ENCODE peak calls at places on chromosomes 7 and 10, in seven cellular contexts. V, Q, O, T, P, W and N are unnamed samples.

GRCh38 chr7:133434246-133434865 is 181.5 kb downstream of the EXOC4 start:
- DNase-seq in O (no peak), Q (no peak), P (peak), V (peak), T (peak), W (no peak), N (no peak)

GRCh38 chr10:49328401-49329185 is 29.6 kb downstream of the C10orf71 start:
- DNase-seq in O (no peak), P (no peak), W (no peak), Q (no peak), T (no peak), V (no peak), N (no peak)

GRCh38 chr10:62323751-62324150 is 50.4 kb upstream of the ZNF365 start:
- DNase-seq in T (peak), V (no peak), W (no peak), P (no peak), Q (no peak), O (no peak), N (no peak)

GRCh38 chr7:122528879-122529481 is 169.9 kb downstream of the RNF133 start:
- DNase-seq in Q (no peak), W (no peak), T (peak), V (peak), O (no peak), P (peak), N (no peak)

GRCh38 chr10:36148207-36148606 is 506.1 kb upstream of the FZD8 start:
- DNase-seq in T (no peak), P (no peak), O (no peak), W (no peak), V (no peak), Q (no peak), N (no peak)

GRCh38 chr7:101918426-101918825 is 101.0 kb downstream of the CUX1 start:
- DNase-seq in W (no peak), Q (peak), T (no peak), V (no peak), O (no peak), P (no peak), N (peak)

GRCh38 chr7:37176079-37176478 is 272.6 kb downstream of the ELMO1 start:
- DNase-seq in Q (no peak), O (no peak), P (no peak), W (no peak), V (no peak), T (no peak), N (no peak)

GRCh38 chr10:110505130-110505815 is 7.6 kb downstream of the DUSP5 start:
- DNase-seq in O (no peak), W (no peak), Q (no peak), T (no peak), V (no peak), P (no peak), N (no peak)

GRCh38 chr10:70139997-70140250 is 6.6 kb downstream of the TYSND1 start:
- DNase-seq in W (no peak), T (no peak), P (no peak), O (no peak), Q (no peak), V (no peak), N (no peak)

GRCh38 chr7:81857385-81857784 is 87.5 kb upstream of the HGF start:
- DNase-seq in O (no peak), W (no peak), T (peak), Q (no peak), V (no peak), P (no peak), N (no peak)

GRCh38 chr10:1633783-1634182 is 103.5 kb downstream of the ADARB2 start:
- DNase-seq in O (no peak), V (no peak), Q (no peak), W (no peak), T (no peak), P (no peak), N (peak)

GRCh38 chr7:91892821-91893340 is 12.4 kb upstream of the MTERF1 start:
- DNase-seq in T (peak), O (no peak), Q (no peak), P (peak), V (peak), W (no peak), N (no peak)

GRCh38 chr7:36048902-36049240 is 104.2 kb upstream of the EEPD1 start:
- DNase-seq in W (no peak), O (no peak), V (no peak), Q (no peak), T (peak), P (no peak), N (no peak)

GRCh38 chr7:158520825-158521224 is 66.8 kb downstream of the PTPRN2 start:
- DNase-seq in P (no peak), V (no peak), W (no peak), O (no peak), Q (peak), T (no peak), N (no peak)

GRCh38 chr10:132255489-132256344 is 52.0 kb downstream of the STK32C start:
- DNase-seq in W (peak), T (no peak), O (no peak), V (no peak), Q (no peak), P (no peak), N (no peak)

GRCh38 chr7:37531225-37531624 is 82.6 kb upstream of the ELMO1 start:
- DNase-seq in T (no peak), V (no peak), W (no peak), O (no peak), P (no peak), Q (no peak), N (no peak)

GRCh38 chr7:146791344-146792300 is 675.0 kb downstream of the CNTNAP2 start:
- DNase-seq in P (peak), T (peak), V (peak), W (no peak), O (no peak), Q (no peak), N (no peak)

GRCh38 chr7:156964971-156965370 is 15.5 kb downstream of the NOM1 start:
- DNase-seq in Q (no peak), O (no peak), T (no peak), P (no peak), V (no peak), W (no peak), N (no peak)

GRCh38 chr10:30062090-30062489 is 2.7 kb upstream of the JCAD start:
- DNase-seq in T (peak), Q (no peak), W (no peak), P (peak), O (no peak), V (no peak), N (no peak)

GRCh38 chr7:76291346-76292205 is 10.9 kb upstream of the HSPB1 start:
- DNase-seq in O (peak), T (peak), W (peak), V (peak), Q (peak), P (peak), N (peak)

GRCh38 chr7:88759216-88759955 is at the start of gene ZNF804B:
- DNase-seq in P (no peak), V (peak), Q (peak), O (no peak), W (peak), T (no peak), N (peak)

GRCh38 chr7:155824195-155824915 is 12.1 kb upstream of the SHH start:
- DNase-seq in V (no peak), W (no peak), O (no peak), T (peak), P (peak), Q (no peak), N (no peak)

GRCh38 chr7:96088579-96088978 is 233.3 kb downstream of the SLC25A13 start:
- DNase-seq in V (no peak), P (peak), T (peak), W (no peak), O (no peak), Q (no peak), N (no peak)

GRCh38 chr10:79249156-79250121 is 97.8 kb upstream of the PPIF start:
- DNase-seq in V (no peak), O (no peak), W (peak), Q (no peak), P (no peak), T (no peak), N (no peak)

GRCh38 chr10:122341141-122341810 is 33.2 kb upstream of the PLEKHA1 start:
- DNase-seq in T (peak), P (peak), V (no peak), W (no peak), Q (no peak), O (no peak), N (no peak)

GRCh38 chr10:6841746-6842145 is 261.7 kb upstream of the PRKCQ start:
- DNase-seq in Q (no peak), V (no peak), W (no peak), P (no peak), T (no peak), O (no peak), N (no peak)

GRCh38 chr10:6842722-6843121 is 262.6 kb upstream of the PRKCQ start:
- DNase-seq in Q (no peak), T (no peak), O (no peak), W (no peak), P (no peak), V (no peak), N (no peak)

GRCh38 chr10:6840766-6841165 is 260.7 kb upstream of the PRKCQ start:
- DNase-seq in W (peak), P (peak), V (no peak), Q (no peak), O (no peak), T (peak), N (no peak)

GRCh38 chr10:6844251-6844650 is 264.2 kb upstream of the PRKCQ start:
- DNase-seq in W (no peak), V (no peak), Q (no peak), O (no peak), T (no peak), P (no peak), N (no peak)

GRCh38 chr10:6843477-6843876 is 263.4 kb upstream of the PRKCQ start:
- DNase-seq in P (no peak), Q (no peak), V (no peak), O (no peak), W (peak), T (peak), N (no peak)
- TF ChIP-seq CTCF in P (no peak), Q (no peak), V (no peak), O (no peak), W (no peak), T (no peak), N (peak)

GRCh38 chr10:116809528-116810500 is 39.5 kb upstream of the ENO4 start:
- DNase-seq in O (no peak), T (peak), W (no peak), Q (no peak), P (no peak), V (peak), N (no peak)
- TF ChIP-seq CTCF in O (no peak), T (peak), W (no peak), Q (no peak), P (peak), V (peak), N (peak)

DNA sequence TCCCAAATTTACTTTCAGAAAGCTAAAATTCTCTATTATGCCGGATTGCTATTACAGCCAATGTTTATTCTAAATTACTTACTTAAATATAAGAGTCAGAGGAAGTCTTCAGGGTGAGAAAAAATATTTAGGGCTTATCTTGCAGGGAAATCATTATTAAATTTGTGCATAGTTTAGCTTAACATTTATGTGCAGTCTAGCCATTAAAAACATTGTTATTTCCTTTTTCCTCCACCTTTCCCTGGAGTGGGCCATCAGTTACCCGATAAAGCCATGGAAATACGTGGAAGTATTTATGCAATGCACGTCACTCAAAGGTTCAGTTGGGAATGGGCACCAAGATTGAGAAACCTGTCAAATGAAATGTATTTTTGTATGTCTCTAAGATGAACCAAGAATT is 9.5 kb upstream of the TAS2R60 start:
- DNase-seq in Q (no peak), V (no peak), W (no peak), O (no peak), P (no peak), T (no peak), N (no peak)
- TF ChIP-seq CTCF in Q (no peak), V (no peak), W (no peak), O (no peak), P (no peak), T (no peak), N (no peak)

GRCh38 chr7:20114463-20114862 is 102.7 kb downstream of the MACC1 start:
- DNase-seq in O (no peak), T (peak), P (peak), Q (no peak), V (peak), W (peak), N (no peak)
- TF ChIP-seq CTCF in O (no peak), T (no peak), P (no peak), Q (no peak), V (no peak), W (no peak), N (no peak)

GRCh38 chr7:47474937-47475879 is 106.7 kb downstream of the TNS3 start:
- DNase-seq in O (no peak), V (no peak), W (peak), P (peak), T (peak), Q (peak), N (no peak)

GRCh38 chr7:47474211-47474936 is 107.5 kb downstream of the TNS3 start:
- DNase-seq in Q (no peak), T (no peak), V (no peak), P (no peak), O (no peak), W (no peak), N (no peak)

GRCh38 chr7:47471831-47472230 is 110.1 kb downstream of the TNS3 start:
- DNase-seq in O (no peak), T (no peak), Q (no peak), V (no peak), P (no peak), W (no peak), N (no peak)

GRCh38 chr7:47472444-47473157 is 109.3 kb downstream of the TNS3 start:
- DNase-seq in O (no peak), P (no peak), W (no peak), Q (no peak), V (no peak), T (no peak), N (no peak)

GRCh38 chr7:47473499-47474210 is 108.3 kb downstream of the TNS3 start:
- DNase-seq in T (no peak), Q (no peak), V (no peak), W (no peak), O (no peak), P (no peak), N (no peak)
- TF ChIP-seq CTCF in T (no peak), Q (no peak), V (no peak), W (no peak), O (no peak), P (no peak), N (no peak)

DNA sequence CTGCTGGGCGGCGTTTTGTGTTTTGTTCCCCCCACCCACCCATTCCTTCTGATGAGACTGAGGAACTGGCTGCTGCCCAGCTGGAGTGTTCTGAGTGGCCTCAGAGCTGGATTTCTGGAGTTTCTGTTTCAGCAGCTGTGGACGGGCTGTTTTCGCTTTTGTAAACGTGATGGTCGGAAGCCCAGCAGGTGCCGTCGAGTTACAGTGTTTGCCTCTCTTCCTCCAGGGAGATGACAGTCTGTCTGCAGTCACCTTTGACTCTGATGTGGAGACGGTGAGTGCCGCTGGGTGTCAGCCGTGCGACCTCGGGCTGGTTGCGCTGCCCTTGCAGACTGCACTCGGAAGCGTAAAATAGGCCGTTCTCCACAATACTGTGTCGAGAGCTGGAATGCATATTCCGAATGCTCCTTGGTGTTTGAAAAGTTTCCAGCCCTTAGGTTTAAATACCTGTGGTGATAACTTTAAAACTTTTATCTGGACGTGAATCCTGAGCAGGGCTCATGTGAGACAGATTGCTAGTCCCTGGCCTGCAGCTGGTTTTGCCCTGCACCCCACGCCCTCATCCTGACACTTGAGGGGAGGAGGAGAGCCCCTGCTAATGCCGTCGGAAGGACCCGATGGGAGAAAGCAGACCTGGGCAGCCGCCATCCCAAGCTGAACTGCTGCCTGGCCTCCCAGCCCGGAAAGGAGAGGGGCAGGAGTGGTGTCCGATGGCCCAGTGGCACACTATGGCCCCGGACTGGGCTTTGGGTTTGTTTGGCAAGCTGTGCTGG is 8.3 kb downstream of the IQCE start:
- DNase-seq in T (no peak), O (no peak), Q (peak), P (no peak), W (no peak), V (no peak), N (no peak)
- TF ChIP-seq CTCF in T (no peak), O (no peak), Q (no peak), P (peak), W (no peak), V (no peak), N (no peak)

DNA sequence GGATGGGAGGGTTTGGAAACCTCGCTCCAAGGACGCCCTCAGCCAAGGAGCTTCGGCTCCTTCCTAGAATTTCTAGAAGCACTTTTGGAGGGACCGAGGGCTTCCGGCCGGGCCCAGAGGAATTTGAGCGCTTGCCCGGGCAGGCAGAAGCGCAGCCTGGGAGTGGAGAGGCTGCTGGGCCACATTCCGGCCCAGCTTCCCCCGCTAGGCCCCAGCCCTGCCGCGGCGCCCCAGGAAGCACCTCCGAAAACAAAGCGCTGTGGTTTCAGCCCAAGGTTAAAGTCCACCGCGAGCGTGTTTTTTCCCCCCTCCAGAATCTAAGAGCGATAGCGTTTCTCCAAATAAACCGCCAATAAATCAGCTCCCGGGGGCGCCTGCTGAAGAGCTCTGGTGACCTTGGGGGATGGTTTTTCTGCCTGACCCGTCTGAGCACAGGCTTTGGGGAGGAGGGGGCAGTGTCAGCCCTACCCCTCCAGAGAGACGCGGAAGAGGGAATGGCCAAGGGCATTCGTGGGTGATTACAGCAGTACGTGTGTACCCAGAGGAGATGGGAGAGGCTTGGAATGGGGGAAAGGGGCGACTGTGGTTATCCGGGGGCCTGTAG is 5.7 kb upstream of the TNRC18 start:
- DNase-seq in V (peak), O (no peak), P (peak), W (peak), Q (peak), T (peak), N (no peak)
- TF ChIP-seq CTCF in V (no peak), O (no peak), P (no peak), W (no peak), Q (no peak), T (no peak), N (no peak)

DNA sequence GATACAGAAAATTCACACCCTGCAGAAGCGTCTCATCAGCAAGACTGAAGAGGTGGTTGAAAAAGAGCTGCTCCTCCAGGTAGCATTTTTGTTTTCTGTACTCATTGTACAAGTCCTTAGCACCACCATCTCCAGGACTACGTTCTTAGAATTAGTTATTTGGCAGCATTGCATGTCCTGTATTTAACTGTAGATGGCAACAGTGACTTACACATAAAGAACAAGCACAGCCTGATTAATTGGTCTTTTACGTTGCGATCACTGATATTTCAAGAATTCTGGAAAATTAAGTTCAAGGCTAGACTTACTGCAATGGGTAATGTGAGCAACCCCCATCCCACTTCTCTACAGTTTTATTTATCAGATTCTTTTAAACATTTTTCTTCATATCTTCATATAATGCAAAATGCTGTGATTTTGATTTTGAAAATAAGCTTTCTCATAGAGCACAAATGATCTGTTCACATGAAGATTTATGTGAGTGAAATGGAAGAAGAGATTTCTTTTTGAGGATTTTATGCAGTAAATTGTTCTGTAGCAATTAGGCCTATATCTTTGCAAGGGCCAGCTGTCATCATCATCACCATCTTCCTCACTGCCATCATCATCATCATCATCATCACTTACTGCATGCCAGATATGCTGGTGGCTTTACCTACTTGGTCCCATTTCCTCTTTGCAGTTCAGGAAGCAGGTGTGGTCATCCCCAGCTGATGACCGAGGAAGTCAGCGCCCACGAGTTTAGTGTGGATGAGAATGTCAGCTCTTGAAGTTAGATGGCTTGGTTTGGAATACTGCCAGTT is 53.3 kb downstream of the CFAP58 start:
- DNase-seq in P (peak), O (no peak), T (peak), W (no peak), V (peak), Q (no peak), N (no peak)
- TF ChIP-seq CTCF in P (peak), O (no peak), T (peak), W (peak), V (peak), Q (peak), N (peak)

GRCh38 chr7:47232751-47233412 is 349.0 kb downstream of the TNS3 start:
- DNase-seq in V (no peak), O (no peak), Q (no peak), W (no peak), P (no peak), T (no peak), N (no peak)
- TF ChIP-seq CTCF in V (no peak), O (no peak), Q (no peak), W (no peak), P (no peak), T (no peak), N (peak)